ENCODE peak calls at places on chromosome 22, in seven cellular contexts. Q is activated T-cell treated with anti-CD3 and anti-CD28 coated beads, Interleukin-2, amount 50 U/mL, for 1 hour; R is CD8-positive, alpha-beta memory T cell; A is H9; S is choroid plexus epithelial cell; I is left lobe of liver; P is HS-27A. D is an unnamed sample.
A peak's percentile ranks its signal among the peaks of the same experiment; 100 is the strongest.

GRCh38 chr22:44669725-44670027 is 32.3 kb upstream of the PRR5 start:
- DNase-seq in Q (no peak), R (no peak), A (peak; percentile 62), S (peak; percentile 45), I (no peak), P (no peak), D (peak; percentile 66)

GRCh38 chr22:23200896-23201295 is 20.6 kb downstream of the BCR start:
- DNase-seq in Q (no peak), R (no peak), A (no peak), S (no peak), I (no peak), P (no peak), D (no peak)

GRCh38 chr22:22358686-22359085 is 114.1 kb downstream of the VPREB1 start:
- DNase-seq in Q (no peak), R (no peak), A (no peak), S (no peak), I (no peak), P (no peak), D (no peak)

GRCh38 chr22:43260818-43261217 is 73.9 kb upstream of the TTLL12 start:
- DNase-seq in Q (no peak), R (no peak), A (no peak), S (peak; percentile 74), I (peak; percentile 60), P (no peak), D (no peak)

GRCh38 chr22:45129703-45130524 is 33.8 kb upstream of the NUP50 start:
- DNase-seq in Q (no peak), R (no peak), A (no peak), S (no peak), I (no peak), P (no peak), D (peak; percentile 22)

GRCh38 chr22:49969751-49970527 is 9.4 kb downstream of the PIM3 start:
- DNase-seq in Q (peak; percentile 22), R (peak; percentile 45), A (peak; percentile 25), S (no peak), I (peak; percentile 50), P (no peak), D (no peak)

GRCh38 chr22:45233386-45233785 is 7.3 kb downstream of the KIAA0930 start:
- DNase-seq in Q (no peak), R (no peak), A (no peak), S (no peak), I (no peak), P (no peak), D (no peak)

GRCh38 chr22:37571258-37571991 is 8.5 kb downstream of the LGALS2 start:
- DNase-seq in Q (no peak), R (no peak), A (no peak), S (no peak), I (no peak), P (no peak), D (peak; percentile 36)

GRCh38 chr22:30240541-30241417 is 5.8 kb downstream of the LIF start:
- DNase-seq in Q (no peak), R (no peak), A (no peak), S (no peak), I (no peak), P (no peak), D (no peak)

GRCh38 chr22:40418366-40419201 is 48.2 kb downstream of the SGSM3 start:
- DNase-seq in Q (peak; percentile 47), R (peak; percentile 66), A (no peak), S (no peak), I (no peak), P (no peak), D (no peak)

GRCh38 chr22:49678842-49679170 is 148.9 kb downstream of the BRD1 start:
- DNase-seq in Q (no peak), R (no peak), A (no peak), S (no peak), I (peak; percentile 19), P (no peak), D (no peak)

GRCh38 chr22:45976351-45977002 is 485 bp downstream of the WNT7B start:
- DNase-seq in Q (no peak), R (no peak), A (no peak), S (no peak), I (no peak), P (no peak), D (peak; percentile 30)

GRCh38 chr22:46075764-46076531 is 74.4 kb upstream of the PPARA start:
- DNase-seq in Q (no peak), R (peak; percentile 18), A (no peak), S (no peak), I (peak; percentile 44), P (peak; percentile 30), D (no peak)

GRCh38 chr22:34414467-34415440 is 494.5 kb upstream of the LARGE1 start:
- DNase-seq in Q (no peak), R (no peak), A (peak; percentile 90), S (peak; percentile 14), I (peak; percentile 55), P (no peak), D (peak; percentile 98)

GRCh38 chr22:33299245-33299956 is 241.2 kb upstream of the SYN3 start:
- DNase-seq in Q (no peak), R (no peak), A (no peak), S (peak; percentile 2), I (no peak), P (no peak), D (no peak)

GRCh38 chr22:24433868-24434471 is 6.6 kb downstream of the ADORA2A start:
- DNase-seq in Q (peak; percentile 48), R (no peak), A (no peak), S (no peak), I (peak; percentile 49), P (no peak), D (no peak)

GRCh38 chr22:42432818-42433217 is 615 bp upstream of the NFAM1 start:
- DNase-seq in Q (no peak), R (no peak), A (no peak), S (no peak), I (no peak), P (no peak), D (no peak)

GRCh38 chr22:28464179-28464578 is 215.5 kb downstream of the TTC28 start:
- DNase-seq in Q (no peak), R (no peak), A (no peak), S (no peak), I (no peak), P (no peak), D (no peak)

GRCh38 chr22:41943661-41944209 is 3.2 kb downstream of the CENPM start:
- DNase-seq in Q (no peak), R (no peak), A (no peak), S (no peak), I (no peak), P (no peak), D (peak; percentile 61)

GRCh38 chr22:19686946-19687345 is 27.4 kb upstream of the SEPTIN5 start:
- DNase-seq in Q (no peak), R (no peak), A (no peak), S (no peak), I (no peak), P (no peak), D (no peak)

GRCh38 chr22:21624880-21625791 is 4.7 kb downstream of the YDJC start:
- DNase-seq in Q (no peak), R (no peak), A (no peak), S (no peak), I (no peak), P (no peak), D (no peak)

GRCh38 chr22:28927526-28928089 is 44.2 kb downstream of the ZNRF3 start:
- DNase-seq in Q (no peak), R (no peak), A (no peak), S (no peak), I (no peak), P (no peak), D (no peak)